ENCODE peak calls at places on chromosomes 3 and 15, in ten cellular contexts. Z is AG08396; K is amniotic stem cell; A is non-pigmented ciliary epithelial cell; G is NCI-H2029 treated with DMSO at 0.1 percent for 48 hours; X is Ammon's horn; D is activated CD4-positive, alpha-beta T cell treated with anti-CD3 and anti-CD28 coated beads, Interleukin-2, amount 10 ng/mL, durations not matched to agents 7 days and 5 days; J is GM23248; H is GM12865; C is RWPE1. R is an unnamed sample.
A peak's percentile ranks its signal among the peaks of the same experiment; 100 is the strongest.

GRCh38 chr15:67915374-67916050 is 75.7 kb upstream of the RNU6-1 start:
- DNase-seq in Z (no peak), K (no peak), A (no peak), G (peak; percentile 70), X (peak; percentile 70), D (no peak), J (no peak), H (no peak), C (no peak), R (no peak)

GRCh38 chr3:62318752-62319569 is 54.4 kb downstream of the FEZF2 start:
- DNase-seq in Z (peak; percentile 85), K (peak; percentile 50), A (peak; percentile 38), G (peak; percentile 43), X (peak; percentile 86), D (peak; percentile 73), J (peak; percentile 98), H (peak; percentile 89), C (peak; percentile 72), R (peak; percentile 87)

GRCh38 chr15:69311319-69311721 is 12.6 kb downstream of the PAQR5 start:
- DNase-seq in Z (peak; percentile 62), K (no peak), A (no peak), G (no peak), X (no peak), D (no peak), J (peak; percentile 45), H (no peak), C (no peak), R (peak; percentile 41)

GRCh38 chr3:149077638-149078037 is 8.7 kb downstream of the HLTF start:
- DNase-seq in Z (peak; percentile 11), K (no peak), A (no peak), G (no peak), X (no peak), D (no peak), J (no peak), H (no peak), C (no peak), R (no peak)

GRCh38 chr3:63193647-63194046 is 84.5 kb upstream of the SYNPR start:
- DNase-seq in Z (peak; percentile 5), K (peak; percentile 7), A (peak; percentile 1), G (peak; percentile 19), X (peak; percentile 42), D (no peak), J (peak; percentile 78), H (peak; percentile 2), C (peak; percentile 13), R (peak; percentile 35)

GRCh38 chr3:49295489-49296058 is 18.5 kb upstream of the C3orf62 start:
- DNase-seq in Z (no peak), K (no peak), A (no peak), G (no peak), X (no peak), D (peak; percentile 49), J (peak; percentile 68), H (peak; percentile 35), C (no peak), R (peak; percentile 41)

GRCh38 chr3:111903067-111903511 is 44.0 kb downstream of the PHLDB2 start:
- DNase-seq in Z (peak; percentile 42), K (no peak), A (peak; percentile 81), G (no peak), X (no peak), D (no peak), J (peak; percentile 90), H (no peak), C (peak; percentile 92), R (peak; percentile 79)

GRCh38 chr3:100993309-100993708 is at the start of gene ABI3BP:
- DNase-seq in Z (peak; percentile 81), K (peak; percentile 83), A (peak; percentile 67), G (no peak), X (peak; percentile 56), D (no peak), J (peak; percentile 95), H (peak; percentile 13), C (peak; percentile 71), R (peak; percentile 80)

GRCh38 chr15:58852347-58852746 is 81.1 kb downstream of the SLTM start:
- DNase-seq in Z (no peak), K (no peak), A (no peak), G (no peak), X (no peak), D (no peak), J (peak; percentile 42), H (no peak), C (no peak), R (no peak)

GRCh38 chr3:106013971-106014370 is 145.2 kb upstream of the CBLB start:
- DNase-seq in Z (peak; percentile 48), K (no peak), A (peak; percentile 92), G (no peak), X (no peak), D (no peak), J (peak; percentile 98), H (no peak), C (peak; percentile 54), R (peak; percentile 83)

R was measured in RPMI7951.